ENCODE peak calls at places on chromosomes 12 and 14, in nine cellular contexts. I is amniotic stem cell; W is body of pancreas; H is ureter; U is stimulated activated CD4-positive, alpha-beta T cell treated with anti-CD3 and anti-CD28 coated beads, Interleukin-12 subunit alpha, Interleukin-12 subunit beta, amount 100 ng/mL, for 24 hours; G is NCI-H748 treated with DMSO at 0.1 percent for 48 hours; O is non-pigmented ciliary epithelial cell; S is brain microvascular endothelial cell; L is NCI-H1092. P is an unnamed sample.

GRCh38 chr14:88668448-88669116 is 105.7 kb downstream of the ZC3H14 start:
- DNase-seq in I (no peak), O (no peak), L (no peak), G (no peak), U (no peak), W (no peak), H (no peak), S (no peak), P (no peak)

GRCh38 chr14:30874999-30875787 is 834 bp downstream of the COCH start:
- DNase-seq in G (no peak), S (no peak), O (no peak), W (no peak), I (no peak), H (no peak), U (no peak), L (peak; percentile 66), P (no peak)

GRCh38 chr12:104213952-104214351 is 1.6 kb upstream of the TXNRD1 start:
- DNase-seq in H (no peak), L (no peak), S (peak; percentile 14), W (no peak), I (no peak), G (no peak), U (no peak), O (peak; percentile 73), P (peak; percentile 44)

GRCh38 chr12:96343347-96343954 is 56.8 kb downstream of the CDK17 start:
- DNase-seq in L (no peak), S (no peak), G (no peak), O (peak; percentile 41), W (no peak), U (no peak), I (no peak), H (no peak), P (no peak)

GRCh38 chr12:84842406-84843013 is 70.1 kb downstream of the SLC6A15 start:
- DNase-seq in I (peak; percentile 25), O (peak; percentile 24), U (no peak), H (no peak), W (no peak), S (peak; percentile 66), G (peak; percentile 61), L (peak; percentile 5), P (peak; percentile 34)

GRCh38 chr14:68816943-68817430 is 24.1 kb upstream of the ZFP36L1 start:
- DNase-seq in S (no peak), I (no peak), H (no peak), L (no peak), W (no peak), O (no peak), U (no peak), G (no peak), P (no peak)

GRCh38 chr12:100554608-100555077 is 18.8 kb upstream of the GAS2L3 start:
- DNase-seq in O (peak; percentile 64), L (peak; percentile 55), H (peak; percentile 57), S (peak; percentile 90), U (no peak), W (peak; percentile 28), I (peak; percentile 74), G (peak; percentile 71), P (peak; percentile 81)

GRCh38 chr12:27840229-27840999 is 60.4 kb upstream of the MANSC4 start:
- DNase-seq in L (no peak), O (no peak), I (no peak), U (no peak), H (no peak), W (no peak), G (no peak), S (no peak), P (no peak)

GRCh38 chr12:86860804-86861203 is 604.6 kb upstream of the MGAT4C start:
- DNase-seq in W (no peak), O (no peak), U (no peak), G (no peak), L (no peak), S (no peak), H (no peak), I (no peak), P (no peak)

GRCh38 chr12:115325858-115326257 is 641.9 kb upstream of the TBX3 start:
- DNase-seq in G (no peak), W (no peak), L (no peak), H (no peak), U (no peak), S (no peak), O (no peak), I (no peak), P (no peak)

GRCh38 chr14:103097994-103098957 is 3.8 kb downstream of the EXOC3L4 start:
- DNase-seq in S (no peak), L (no peak), I (no peak), G (no peak), O (no peak), W (no peak), U (no peak), H (no peak), P (no peak)

GRCh38 chr12:131461096-131461495 is 249.8 kb upstream of the SFSWAP start:
- DNase-seq in U (no peak), L (no peak), W (no peak), O (no peak), H (no peak), S (no peak), I (no peak), G (no peak), P (no peak)

GRCh38 chr12:94099191-94099983 is 49.0 kb upstream of the PLXNC1 start:
- DNase-seq in U (no peak), H (no peak), I (peak; percentile 56), O (peak; percentile 89), G (no peak), S (peak; percentile 93), W (no peak), L (no peak), P (no peak)

GRCh38 chr12:25458047-25458552 is 95.0 kb downstream of the LMNTD1 start:
- DNase-seq in U (no peak), G (peak; percentile 15), W (no peak), L (no peak), S (peak; percentile 94), O (peak; percentile 83), I (peak; percentile 99), H (no peak), P (peak; percentile 95)

GRCh38 chr14:56199095-56199975 is 81.1 kb downstream of the PELI2 start:
- DNase-seq in O (peak; percentile 98), W (no peak), L (no peak), H (peak; percentile 51), U (no peak), S (peak; percentile 99), I (peak; percentile 90), G (no peak), P (peak; percentile 61)

GRCh38 chr12:131902332-131903241 is 8.2 kb downstream of the ULK1 start:
- DNase-seq in L (no peak), I (no peak), G (no peak), W (no peak), H (no peak), O (no peak), U (no peak), S (no peak), P (no peak)

GRCh38 chr12:43241971-43242370 is 310.0 kb downstream of the ADAMTS20 start:
- DNase-seq in O (peak; percentile 37), I (peak; percentile 13), S (peak; percentile 14), H (no peak), W (no peak), U (no peak), G (no peak), L (no peak), P (no peak)

GRCh38 chr12:108862588-108862959 is 5.2 kb upstream of the SSH1 start:
- DNase-seq in G (no peak), U (no peak), H (no peak), W (no peak), S (no peak), L (no peak), I (no peak), O (no peak), P (no peak)

GRCh38 chr12:81092053-81092452 is 14.2 kb downstream of the ACSS3 start:
- DNase-seq in H (no peak), S (no peak), L (no peak), G (no peak), I (no peak), O (no peak), U (no peak), W (no peak), P (no peak)

GRCh38 chr12:15446798-15447197 is 124.5 kb downstream of the PTPRO start:
- DNase-seq in O (peak; percentile 47), L (no peak), G (no peak), I (no peak), W (no peak), U (no peak), H (no peak), S (no peak), P (no peak)

GRCh38 chr12:1474059-1474537 is 120.3 kb downstream of the FBXL14 start:
- DNase-seq in O (peak; percentile 97), H (no peak), G (no peak), W (no peak), L (peak; percentile 50), S (peak; percentile 96), U (no peak), I (peak; percentile 79), P (peak; percentile 99)

GRCh38 chr12:19230896-19231295 is 101.4 kb downstream of the PLEKHA5 start:
- DNase-seq in I (no peak), O (no peak), W (no peak), L (no peak), S (no peak), U (no peak), H (no peak), G (no peak), P (no peak)

GRCh38 chr12:49369723-49370145 is 2.5 kb downstream of the SPATS2 start:
- DNase-seq in O (no peak), W (peak; percentile 49), S (no peak), U (no peak), H (no peak), L (no peak), I (no peak), G (no peak), P (no peak)

GRCh38 chr12:39538679-39539104 is 80.9 kb downstream of the ABCD2 start:
- DNase-seq in U (no peak), G (no peak), O (no peak), W (no peak), H (no peak), L (no peak), S (no peak), I (no peak), P (no peak)

GRCh38 chr12:104064842-104065441 is 611 bp downstream of the HCFC2 start:
- DNase-seq in S (no peak), W (peak; percentile 34), L (no peak), O (no peak), H (no peak), G (no peak), U (no peak), I (no peak), P (no peak)

GRCh38 chr14:67186789-67187188 is 2.5 kb upstream of the GARIN2 start:
- DNase-seq in W (no peak), O (no peak), S (no peak), I (no peak), G (no peak), L (no peak), H (no peak), U (no peak), P (no peak)

GRCh38 chr14:100488057-100488456 is 99.2 kb downstream of the BEGAIN start:
- DNase-seq in W (no peak), O (no peak), L (no peak), S (no peak), G (peak; percentile 46), U (no peak), I (no peak), H (no peak), P (no peak)

GRCh38 chr12:121783771-121784170 is 9.7 kb downstream of the RHOF start:
- DNase-seq in W (no peak), G (no peak), L (no peak), I (no peak), U (no peak), S (no peak), O (no peak), H (no peak), P (no peak)

GRCh38 chr14:96243785-96244184 is 12.2 kb upstream of the BDKRB1 start:
- DNase-seq in W (no peak), S (no peak), O (no peak), L (no peak), I (no peak), U (no peak), H (no peak), G (no peak), P (no peak)

GRCh38 chr14:24243336-24243836 is 963 bp upstream of the TINF2 start:
- DNase-seq in W (no peak), S (peak; percentile 14), U (no peak), L (no peak), G (no peak), O (no peak), H (no peak), I (no peak), P (no peak)

GRCh38 chr12:83003026-83003425 is 316.3 kb downstream of the TMTC2 start:
- DNase-seq in S (no peak), H (no peak), U (no peak), I (no peak), G (no peak), L (no peak), O (no peak), W (no peak), P (no peak)

P was measured in HS-5.